ENCODE peak calls at places on chromosomes 3 and 15, in four cellular contexts. One of them, this sample, is unnamed. For H3K4me1, the result is how much of the 10 kb centered on the place peaks cover.

GRCh38 chr3:129688310-129688895 is 81.9 kb upstream of the PLXND1 start:
- DNase-seq in right lobe of liver: peak
- DNase-seq in HepG2: peak
- DNase-seq in mammary epithelial cell: no peak
- DNase-seq in this sample: peak

GRCh38 chr15:74179983-74180688 is 6.6 kb downstream of the ISLR start:
- DNase-seq in right lobe of liver: no peak
- DNase-seq in HepG2: no peak
- DNase-seq in mammary epithelial cell: peak
- DNase-seq in this sample: no peak

GRCh38 chr3:43177092-43177491 is 71.2 kb upstream of the POMGNT2 start:
- DNase-seq in right lobe of liver: peak
- DNase-seq in HepG2: no peak
- DNase-seq in mammary epithelial cell: no peak
- DNase-seq in this sample: no peak

GRCh38 chr3:29637093-29637492 is 356.2 kb downstream of the RBMS3 start:
- DNase-seq in right lobe of liver: no peak
- DNase-seq in HepG2: no peak
- DNase-seq in mammary epithelial cell: no peak
- DNase-seq in this sample: no peak

GRCh38 chr3:112302881-112303761 is 9.1 kb upstream of the SLC9C1 start:
- DNase-seq in right lobe of liver: no peak
- DNase-seq in HepG2: no peak
- DNase-seq in mammary epithelial cell: no peak
- DNase-seq in this sample: no peak

GRCh38 chr3:184359610-184360009 is 1.8 kb downstream of the CLCN2 start:
- DNase-seq in right lobe of liver: no peak
- DNase-seq in HepG2: no peak
- DNase-seq in mammary epithelial cell: no peak
- DNase-seq in this sample: no peak

GRCh38 chr3:36904641-36905040 is 40.2 kb downstream of the TRANK1 start:
- DNase-seq in right lobe of liver: no peak
- DNase-seq in HepG2: peak
- DNase-seq in mammary epithelial cell: no peak
- DNase-seq in this sample: no peak

GRCh38 chr3:32681811-32682210 is 3.2 kb upstream of the CNOT10 start:
- DNase-seq in right lobe of liver: no peak
- DNase-seq in HepG2: no peak
- DNase-seq in mammary epithelial cell: peak
- DNase-seq in this sample: no peak

GRCh38 chr3:105062853-105063252 is 303.9 kb upstream of the ALCAM start:
- DNase-seq in right lobe of liver: no peak
- DNase-seq in HepG2: no peak
- DNase-seq in mammary epithelial cell: no peak
- DNase-seq in this sample: no peak

GRCh38 chr3:8840556-8840955 is 71.1 kb upstream of the OXTR start:
- DNase-seq in right lobe of liver: no peak
- DNase-seq in HepG2: no peak
- DNase-seq in mammary epithelial cell: peak
- DNase-seq in this sample: no peak

GRCh38 chr3:14126017-14126902 is 1.4 kb downstream of the TMEM43 start:
- DNase-seq in right lobe of liver: no peak
- DNase-seq in HepG2: no peak
- DNase-seq in mammary epithelial cell: no peak
- DNase-seq in this sample: peak

GRCh38 chr15:47620960-47621681 is 96.2 kb upstream of the SEMA6D start:
- DNase-seq in right lobe of liver: no peak
- DNase-seq in HepG2: no peak
- DNase-seq in mammary epithelial cell: peak
- DNase-seq in this sample: no peak

DNA sequence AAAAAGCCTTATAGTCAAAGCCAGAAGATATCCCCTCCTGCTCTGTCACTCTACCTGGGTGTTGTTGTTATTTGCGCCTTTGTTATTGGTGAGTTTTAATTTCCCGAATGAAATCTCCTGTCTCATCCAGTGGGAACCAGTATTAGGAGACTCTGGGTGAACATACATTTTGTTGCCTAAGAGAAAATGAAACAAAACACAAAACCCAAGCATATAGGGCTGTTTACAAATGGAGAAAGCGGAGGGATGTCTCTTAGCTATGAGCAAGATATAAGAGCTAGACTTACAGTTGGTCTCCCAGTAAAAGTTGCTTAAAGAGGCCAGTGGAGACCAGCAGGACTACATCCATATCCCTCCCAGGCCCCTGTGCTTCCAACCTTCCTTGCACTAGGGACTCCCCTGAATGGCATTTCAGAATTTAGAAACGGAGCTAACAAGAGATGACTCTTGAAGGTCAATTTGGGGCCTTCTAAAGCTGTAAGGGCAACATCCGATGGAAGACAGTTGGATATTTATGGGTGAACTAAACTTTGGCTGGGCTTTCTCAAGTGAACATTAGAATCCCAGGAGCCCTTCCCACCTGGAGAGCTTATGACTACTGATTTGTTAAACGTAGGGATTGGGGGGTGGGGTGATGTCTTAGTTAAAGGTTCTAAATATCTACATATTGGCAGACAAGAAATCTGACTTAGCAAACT is 2.7 kb downstream of the EOMES start:
- DNase-seq in right lobe of liver: no peak
- DNase-seq in HepG2: no peak
- DNase-seq in mammary epithelial cell: no peak
- DNase-seq in this sample: no peak
- H3K4me3 ChIP-seq in right lobe of liver: no peak
- H3K4me3 ChIP-seq in HepG2: no peak
- H3K4me3 ChIP-seq in mammary epithelial cell: no peak
- H3K4me3 ChIP-seq in this sample: no peak

GRCh38 chr3:41204369-41204768 is 5.1 kb downstream of the CTNNB1 start:
- DNase-seq in right lobe of liver: no peak
- DNase-seq in HepG2: no peak
- DNase-seq in mammary epithelial cell: no peak
- DNase-seq in this sample: no peak

GRCh38 chr3:41209646-41210045 is 10.3 kb downstream of the CTNNB1 start:
- DNase-seq in right lobe of liver: no peak
- DNase-seq in HepG2: no peak
- DNase-seq in mammary epithelial cell: no peak
- DNase-seq in this sample: no peak

GRCh38 chr3:41208507-41208906 is 9.2 kb downstream of the CTNNB1 start:
- DNase-seq in right lobe of liver: no peak
- DNase-seq in HepG2: no peak
- DNase-seq in mammary epithelial cell: no peak
- DNase-seq in this sample: no peak

GRCh38 chr3:41205591-41205990 is 6.3 kb downstream of the CTNNB1 start:
- DNase-seq in right lobe of liver: no peak
- DNase-seq in HepG2: no peak
- DNase-seq in mammary epithelial cell: no peak
- DNase-seq in this sample: no peak

DNA sequence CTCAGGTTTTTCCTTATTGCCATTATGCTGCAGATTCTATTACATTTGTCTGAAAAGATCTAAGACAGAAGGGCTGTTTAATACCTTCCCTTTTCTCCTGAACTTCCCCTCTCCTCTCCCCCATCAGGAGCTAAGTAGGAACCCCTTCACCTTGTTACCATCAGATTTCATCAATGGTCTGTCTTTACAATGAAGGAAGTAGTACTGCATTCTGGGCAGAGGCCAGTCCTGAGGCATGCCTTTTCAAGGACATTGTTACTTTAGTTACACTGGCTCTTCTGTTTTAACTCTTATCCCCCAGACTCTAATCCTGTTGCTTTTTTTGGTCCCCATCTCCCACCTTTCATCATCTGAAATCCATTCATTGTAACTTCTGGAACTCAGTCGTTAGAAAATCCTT is 8.1 kb downstream of the CTNNB1 start:
- DNase-seq in right lobe of liver: no peak
- DNase-seq in HepG2: no peak
- DNase-seq in mammary epithelial cell: no peak
- DNase-seq in this sample: no peak
- H3K4me1 ChIP-seq in right lobe of liver: under half
- H3K4me1 ChIP-seq in HepG2: half or more
- H3K4me1 ChIP-seq in mammary epithelial cell: under half
- H3K4me1 ChIP-seq in this sample: half or more

DNA sequence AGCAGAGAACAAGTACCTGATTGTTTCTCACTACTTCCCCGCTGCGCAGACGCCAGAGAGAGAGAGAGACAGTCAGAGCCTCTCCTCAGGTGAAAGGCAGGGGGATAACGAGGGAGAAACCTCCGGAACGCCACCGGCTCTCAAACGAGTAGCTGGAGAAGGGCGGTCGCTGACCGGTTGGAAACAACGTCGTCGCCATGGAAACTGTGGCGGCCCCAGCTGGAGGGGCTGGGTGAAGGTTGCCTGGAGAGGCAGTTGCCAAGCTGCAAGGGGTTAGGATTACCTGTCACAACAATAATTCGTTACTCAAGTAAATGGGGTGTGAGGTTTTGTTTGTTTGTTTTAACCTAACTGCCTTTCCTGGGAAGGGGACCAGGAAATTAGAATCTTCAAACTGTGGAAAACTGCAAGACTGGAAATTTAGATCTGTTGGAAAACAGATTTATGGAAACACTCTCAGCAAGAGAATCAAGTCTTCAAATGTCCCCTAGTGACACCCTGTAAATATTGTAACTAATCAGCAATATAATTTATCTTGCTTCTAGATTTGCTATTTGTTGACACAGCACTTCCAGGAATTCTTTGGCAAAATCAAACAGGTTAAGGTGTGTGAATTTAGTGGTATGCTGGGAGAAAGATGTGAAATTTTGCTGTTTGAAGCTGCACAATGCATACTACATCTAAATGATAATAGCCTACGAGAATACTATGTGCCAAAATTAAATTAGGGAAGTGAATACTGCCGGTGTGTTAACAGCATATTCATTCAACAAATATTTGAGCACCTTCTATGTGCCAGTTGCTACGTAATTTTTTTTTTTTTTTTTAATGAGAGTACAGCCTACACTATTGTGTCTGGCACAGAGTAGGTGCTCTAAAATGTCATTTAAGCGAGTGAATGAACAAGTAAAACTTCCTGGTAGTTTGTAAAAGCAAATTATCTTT is at the start of gene DNAH12:
- DNase-seq in right lobe of liver: peak
- DNase-seq in HepG2: peak
- DNase-seq in mammary epithelial cell: peak
- DNase-seq in this sample: no peak
- TF ChIP-seq CTCF in right lobe of liver: no peak
- TF ChIP-seq CTCF in HepG2: peak
- TF ChIP-seq CTCF in mammary epithelial cell: no peak
- TF ChIP-seq CTCF in this sample: no peak

DNA sequence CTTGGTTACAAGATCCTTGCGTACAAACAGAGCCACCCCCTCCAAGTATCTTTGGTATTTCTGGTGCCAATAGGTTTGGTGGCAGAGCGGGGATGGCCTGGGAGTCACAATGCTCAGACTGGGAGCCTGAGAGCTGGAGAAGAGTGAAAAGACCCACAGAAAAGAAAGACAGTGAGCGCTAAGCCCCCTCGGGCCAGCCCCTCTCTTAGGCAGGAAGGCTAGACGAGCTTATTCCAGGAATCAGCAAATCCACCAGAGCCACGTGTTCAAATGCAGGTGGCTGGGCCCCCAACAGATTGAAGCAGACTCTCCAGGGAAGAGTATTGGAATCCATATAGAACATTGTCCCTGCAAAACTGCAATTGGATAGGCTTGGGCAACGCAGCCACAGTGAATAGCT is 2.6 kb downstream of the IQSEC1 start:
- DNase-seq in right lobe of liver: no peak
- DNase-seq in HepG2: no peak
- DNase-seq in mammary epithelial cell: no peak
- DNase-seq in this sample: no peak
- H3K4me3 ChIP-seq in right lobe of liver: no peak
- H3K4me3 ChIP-seq in HepG2: no peak
- H3K4me3 ChIP-seq in mammary epithelial cell: no peak
- H3K4me3 ChIP-seq in this sample: no peak

GRCh38 chr3:53156368-53156834 is 4.6 kb upstream of the PRKCD start:
- DNase-seq in right lobe of liver: no peak
- DNase-seq in HepG2: no peak
- DNase-seq in mammary epithelial cell: no peak
- DNase-seq in this sample: no peak
- H3K4me1 ChIP-seq in right lobe of liver: under half
- H3K4me1 ChIP-seq in HepG2: half or more
- H3K4me1 ChIP-seq in mammary epithelial cell: under half
- H3K4me1 ChIP-seq in this sample: under half

GRCh38 chr15:27254016-27254415 is 283.0 kb downstream of the GABRG3 start:
- DNase-seq in right lobe of liver: no peak
- DNase-seq in HepG2: no peak
- DNase-seq in mammary epithelial cell: no peak
- DNase-seq in this sample: no peak

GRCh38 chr15:27249723-27250160 is 278.8 kb downstream of the GABRG3 start:
- DNase-seq in right lobe of liver: no peak
- DNase-seq in HepG2: no peak
- DNase-seq in mammary epithelial cell: no peak
- DNase-seq in this sample: no peak

GRCh38 chr15:27248251-27248650 is 277.3 kb downstream of the GABRG3 start:
- DNase-seq in right lobe of liver: no peak
- DNase-seq in HepG2: no peak
- DNase-seq in mammary epithelial cell: no peak
- DNase-seq in this sample: no peak

GRCh38 chr15:27249046-27249722 is 278.2 kb downstream of the GABRG3 start:
- DNase-seq in right lobe of liver: no peak
- DNase-seq in HepG2: no peak
- DNase-seq in mammary epithelial cell: no peak
- DNase-seq in this sample: no peak

GRCh38 chr15:27250223-27250622 is 279.2 kb downstream of the GABRG3 start:
- DNase-seq in right lobe of liver: no peak
- DNase-seq in HepG2: no peak
- DNase-seq in mammary epithelial cell: no peak
- DNase-seq in this sample: no peak
- TF ChIP-seq CTCF in right lobe of liver: no peak
- TF ChIP-seq CTCF in HepG2: no peak
- TF ChIP-seq CTCF in mammary epithelial cell: no peak
- TF ChIP-seq CTCF in this sample: no peak

GRCh38 chr3:157156844-157157635 is 2.9 kb downstream of the CCNL1 start:
- DNase-seq in right lobe of liver: no peak
- DNase-seq in HepG2: peak
- DNase-seq in mammary epithelial cell: no peak
- DNase-seq in this sample: no peak
- H3K4me3 ChIP-seq in right lobe of liver: peak
- H3K4me3 ChIP-seq in HepG2: peak
- H3K4me3 ChIP-seq in mammary epithelial cell: peak
- H3K4me3 ChIP-seq in this sample: peak

DNA sequence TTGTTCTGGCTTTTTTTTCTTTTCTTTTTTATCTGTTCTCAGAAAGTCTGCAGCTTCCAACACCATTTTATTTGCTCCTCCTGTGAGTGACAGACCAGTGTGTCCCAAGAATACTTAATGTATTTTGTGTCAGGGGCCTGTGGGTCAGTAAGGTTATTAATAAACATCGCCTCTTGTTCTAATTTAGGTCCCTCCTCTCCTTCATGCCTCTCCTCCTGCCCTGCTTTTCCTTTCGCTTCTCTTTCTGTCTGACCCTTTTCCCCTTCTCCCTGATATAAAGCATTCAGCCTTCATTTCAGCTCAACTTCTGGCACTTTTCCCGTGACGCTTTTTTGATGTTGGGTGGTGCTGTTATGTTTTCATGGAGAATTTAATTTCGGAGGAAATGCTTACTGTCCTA is 29.7 kb upstream of the NR2F2 start:
- DNase-seq in right lobe of liver: no peak
- DNase-seq in HepG2: no peak
- DNase-seq in mammary epithelial cell: no peak
- DNase-seq in this sample: no peak
- H3K4me1 ChIP-seq in right lobe of liver: under half
- H3K4me1 ChIP-seq in HepG2: under half
- H3K4me1 ChIP-seq in mammary epithelial cell: under half
- H3K4me1 ChIP-seq in this sample: under half